ENCODE peak calls at places on chromosomes 16 and 17, in eight cellular contexts. N is activated gamma-delta T cell treated with anti-CD3 and anti-CD28 coated beads, Interleukin-2, amount 50 U/mL, for 16 hours; X is non-pigmented ciliary epithelial cell; K is stimulated activated CD8-positive, alpha-beta memory T cell treated with anti-CD3 and anti-CD28 coated beads, Interleukin-4, amount 100 ng/mL, for 1 hour; S is activated naive CD4-positive, alpha-beta T cell treated with anti-CD3 and anti-CD28 coated beads, Interleukin-2, amount 50 U/mL, for 72 hours; P is NCI-H226; O is iris pigment epithelial cell; T is fibroblast of the aortic adventitia. M is an unnamed sample.

GRCh38 chr17:48478224-48479013 is 48.4 kb upstream of the SKAP1 start:
- DNase-seq in N (peak), X (no peak), K (no peak), S (peak), P (no peak), O (no peak), T (no peak), M (peak)

GRCh38 chr17:80845121-80845862 is 146.3 kb upstream of the CHMP6 start:
- DNase-seq in N (no peak), X (no peak), K (no peak), S (no peak), P (no peak), O (no peak), T (no peak), M (no peak)

GRCh38 chr16:58128721-58129096 is 472 bp downstream of the CFAP20 start:
- DNase-seq in N (no peak), X (no peak), K (no peak), S (peak), P (no peak), O (no peak), T (no peak), M (no peak)

GRCh38 chr16:16048904-16049582 is 99.6 kb downstream of the ABCC1 start:
- DNase-seq in N (no peak), X (no peak), K (no peak), S (no peak), P (no peak), O (no peak), T (no peak), M (no peak)

GRCh38 chr16:31452631-31453106 is 6.6 kb upstream of the ARMC5 start:
- DNase-seq in N (no peak), X (peak), K (no peak), S (no peak), P (peak), O (peak), T (peak), M (peak)

GRCh38 chr16:15976929-15977637 is 27.7 kb downstream of the ABCC1 start:
- DNase-seq in N (no peak), X (no peak), K (no peak), S (no peak), P (no peak), O (peak), T (peak), M (no peak)

GRCh38 chr17:77888242-77889134 is 70.0 kb upstream of the TNRC6C start:
- DNase-seq in N (no peak), X (no peak), K (no peak), S (no peak), P (no peak), O (no peak), T (peak), M (no peak)

GRCh38 chr16:85800321-85800669 is 800 bp downstream of the COX4I1 start:
- DNase-seq in N (peak), X (no peak), K (no peak), S (no peak), P (no peak), O (no peak), T (peak), M (no peak)

GRCh38 chr16:89122322-89122831 is 28.7 kb downstream of the ACSF3 start:
- DNase-seq in N (peak), X (no peak), K (no peak), S (peak), P (no peak), O (no peak), T (no peak), M (no peak)

GRCh38 chr16:62077998-62078397 is 41.8 kb upstream of the CDH8 start:
- DNase-seq in N (no peak), X (no peak), K (no peak), S (no peak), P (no peak), O (no peak), T (no peak), M (no peak)

GRCh38 chr16:11218324-11218962 is 37.6 kb downstream of the SOCS1 start:
- DNase-seq in N (no peak), X (no peak), K (no peak), S (no peak), P (no peak), O (no peak), T (no peak), M (peak)

GRCh38 chr16:12500771-12501170 is 302.9 kb downstream of the CPPED1 start:
- DNase-seq in N (no peak), X (no peak), K (no peak), S (no peak), P (no peak), O (no peak), T (no peak), M (no peak)

GRCh38 chr16:49474741-49475140 is 101.1 kb downstream of the C16orf78 start:
- DNase-seq in N (no peak), X (no peak), K (no peak), S (peak), P (no peak), O (no peak), T (no peak), M (no peak)

GRCh38 chr17:52660692-52661091 is 502.2 kb upstream of the CA10 start:
- DNase-seq in N (no peak), X (no peak), K (no peak), S (no peak), P (no peak), O (no peak), T (no peak), M (no peak)

GRCh38 chr16:29943846-29944669 is 17.8 kb upstream of the TMEM219 start:
- DNase-seq in N (no peak), X (peak), K (no peak), S (no peak), P (peak), O (peak), T (peak), M (peak)

GRCh38 chr16:51550785-51551184 is 399.7 kb upstream of the SALL1 start:
- DNase-seq in N (no peak), X (no peak), K (no peak), S (no peak), P (no peak), O (no peak), T (no peak), M (no peak)

GRCh38 chr16:79100456-79100855 is 500.1 kb downstream of the MAF start:
- DNase-seq in N (no peak), X (no peak), K (no peak), S (no peak), P (no peak), O (no peak), T (no peak), M (no peak)

GRCh38 chr17:36593651-36594316 is 2.1 kb downstream of the DHRS11 start:
- DNase-seq in N (no peak), X (no peak), K (no peak), S (peak), P (no peak), O (no peak), T (no peak), M (no peak)

M was measured in HCEC 1CT.